ENCODE peak calls at places on chromosomes 11 and 22, in nine cellular contexts. One of them, this sample, is unnamed.

GRCh38 chr11:59173080-59173963 is 1.4 kb downstream of the DTX4 start:
- DNase-seq in NCI-H1105 treated with DMSO at 0.1 percent for 48 hours: no peak
- DNase-seq in kidney glomerular epithelial cell: peak; percentile 46
- DNase-seq in NCI-H510A: no peak
- DNase-seq in T-helper 22 cell: no peak
- DNase-seq in stimulated activated CD4-positive, alpha-beta T cell treated with anti-CD3 and anti-CD28 coated beads, Interleukin-2, amount 100 ng/mL, for 48 hours: no peak
- DNase-seq in B cell: peak; percentile 33
- DNase-seq in sciatic nerve: peak; percentile 67
- DNase-seq in omental fat pad: no peak
- DNase-seq in this sample: peak; percentile 30

GRCh38 chr22:49307870-49308269 is 519.8 kb downstream of the BRD1 start:
- DNase-seq in kidney glomerular epithelial cell: no peak
- DNase-seq in B cell: no peak
- DNase-seq in NCI-H510A: no peak
- DNase-seq in omental fat pad: no peak
- DNase-seq in stimulated activated CD4-positive, alpha-beta T cell treated with anti-CD3 and anti-CD28 coated beads, Interleukin-2, amount 100 ng/mL, for 48 hours: no peak
- DNase-seq in NCI-H1105 treated with DMSO at 0.1 percent for 48 hours: no peak
- DNase-seq in sciatic nerve: peak; percentile 48
- DNase-seq in T-helper 22 cell: no peak
- DNase-seq in this sample: no peak

GRCh38 chr11:44993971-44994705 is 43.5 kb upstream of the TP53I11 start:
- DNase-seq in sciatic nerve: no peak
- DNase-seq in NCI-H1105 treated with DMSO at 0.1 percent for 48 hours: no peak
- DNase-seq in B cell: no peak
- DNase-seq in T-helper 22 cell: no peak
- DNase-seq in omental fat pad: no peak
- DNase-seq in stimulated activated CD4-positive, alpha-beta T cell treated with anti-CD3 and anti-CD28 coated beads, Interleukin-2, amount 100 ng/mL, for 48 hours: no peak
- DNase-seq in kidney glomerular epithelial cell: no peak
- DNase-seq in NCI-H510A: no peak
- DNase-seq in this sample: no peak

GRCh38 chr11:10590516-10590915 is 22.1 kb upstream of the LYVE1 start:
- DNase-seq in sciatic nerve: no peak
- DNase-seq in omental fat pad: no peak
- DNase-seq in B cell: no peak
- DNase-seq in T-helper 22 cell: no peak
- DNase-seq in stimulated activated CD4-positive, alpha-beta T cell treated with anti-CD3 and anti-CD28 coated beads, Interleukin-2, amount 100 ng/mL, for 48 hours: no peak
- DNase-seq in NCI-H510A: no peak
- DNase-seq in NCI-H1105 treated with DMSO at 0.1 percent for 48 hours: no peak
- DNase-seq in kidney glomerular epithelial cell: no peak
- DNase-seq in this sample: no peak

GRCh38 chr11:77322926-77323590 is 21.6 kb upstream of the GDPD4 start:
- DNase-seq in NCI-H510A: no peak
- DNase-seq in omental fat pad: no peak
- DNase-seq in kidney glomerular epithelial cell: no peak
- DNase-seq in stimulated activated CD4-positive, alpha-beta T cell treated with anti-CD3 and anti-CD28 coated beads, Interleukin-2, amount 100 ng/mL, for 48 hours: no peak
- DNase-seq in B cell: no peak
- DNase-seq in NCI-H1105 treated with DMSO at 0.1 percent for 48 hours: no peak
- DNase-seq in sciatic nerve: no peak
- DNase-seq in T-helper 22 cell: no peak
- DNase-seq in this sample: peak; percentile 50

GRCh38 chr22:21936151-21936778 is 16.4 kb downstream of the PPM1F start:
- DNase-seq in NCI-H1105 treated with DMSO at 0.1 percent for 48 hours: no peak
- DNase-seq in stimulated activated CD4-positive, alpha-beta T cell treated with anti-CD3 and anti-CD28 coated beads, Interleukin-2, amount 100 ng/mL, for 48 hours: no peak
- DNase-seq in omental fat pad: no peak
- DNase-seq in NCI-H510A: no peak
- DNase-seq in kidney glomerular epithelial cell: no peak
- DNase-seq in T-helper 22 cell: no peak
- DNase-seq in B cell: peak; percentile 54
- DNase-seq in sciatic nerve: no peak
- DNase-seq in this sample: no peak

GRCh38 chr11:24478718-24479117 is 18.1 kb upstream of the LUZP2 start:
- DNase-seq in B cell: no peak
- DNase-seq in T-helper 22 cell: no peak
- DNase-seq in stimulated activated CD4-positive, alpha-beta T cell treated with anti-CD3 and anti-CD28 coated beads, Interleukin-2, amount 100 ng/mL, for 48 hours: no peak
- DNase-seq in omental fat pad: no peak
- DNase-seq in kidney glomerular epithelial cell: no peak
- DNase-seq in sciatic nerve: no peak
- DNase-seq in NCI-H510A: no peak
- DNase-seq in NCI-H1105 treated with DMSO at 0.1 percent for 48 hours: no peak
- DNase-seq in this sample: peak; percentile 22

GRCh38 chr11:119081682-119082081 is 3.0 kb upstream of the HMBS start:
- DNase-seq in stimulated activated CD4-positive, alpha-beta T cell treated with anti-CD3 and anti-CD28 coated beads, Interleukin-2, amount 100 ng/mL, for 48 hours: no peak
- DNase-seq in NCI-H510A: no peak
- DNase-seq in omental fat pad: no peak
- DNase-seq in B cell: no peak
- DNase-seq in sciatic nerve: no peak
- DNase-seq in kidney glomerular epithelial cell: no peak
- DNase-seq in T-helper 22 cell: no peak
- DNase-seq in NCI-H1105 treated with DMSO at 0.1 percent for 48 hours: no peak
- DNase-seq in this sample: no peak

GRCh38 chr11:129372609-129373488 is 2.8 kb upstream of the BARX2 start:
- DNase-seq in NCI-H510A: no peak
- DNase-seq in kidney glomerular epithelial cell: no peak
- DNase-seq in B cell: peak; percentile 39
- DNase-seq in stimulated activated CD4-positive, alpha-beta T cell treated with anti-CD3 and anti-CD28 coated beads, Interleukin-2, amount 100 ng/mL, for 48 hours: no peak
- DNase-seq in T-helper 22 cell: no peak
- DNase-seq in sciatic nerve: no peak
- DNase-seq in omental fat pad: no peak
- DNase-seq in NCI-H1105 treated with DMSO at 0.1 percent for 48 hours: no peak
- DNase-seq in this sample: no peak

GRCh38 chr11:25298450-25298849 is 801.6 kb downstream of the LUZP2 start:
- DNase-seq in T-helper 22 cell: no peak
- DNase-seq in NCI-H1105 treated with DMSO at 0.1 percent for 48 hours: no peak
- DNase-seq in omental fat pad: no peak
- DNase-seq in kidney glomerular epithelial cell: no peak
- DNase-seq in B cell: no peak
- DNase-seq in stimulated activated CD4-positive, alpha-beta T cell treated with anti-CD3 and anti-CD28 coated beads, Interleukin-2, amount 100 ng/mL, for 48 hours: no peak
- DNase-seq in NCI-H510A: no peak
- DNase-seq in sciatic nerve: no peak
- DNase-seq in this sample: no peak

GRCh38 chr11:32891657-32892354 is 805 bp upstream of the QSER1 start:
- DNase-seq in B cell: peak; percentile 75
- DNase-seq in T-helper 22 cell: no peak
- DNase-seq in sciatic nerve: no peak
- DNase-seq in stimulated activated CD4-positive, alpha-beta T cell treated with anti-CD3 and anti-CD28 coated beads, Interleukin-2, amount 100 ng/mL, for 48 hours: no peak
- DNase-seq in NCI-H1105 treated with DMSO at 0.1 percent for 48 hours: peak; percentile 74
- DNase-seq in NCI-H510A: no peak
- DNase-seq in kidney glomerular epithelial cell: peak; percentile 54
- DNase-seq in omental fat pad: no peak
- DNase-seq in this sample: peak; percentile 38

GRCh38 chr22:32378703-32379272 is 21.1 kb downstream of the RFPL3 start:
- DNase-seq in stimulated activated CD4-positive, alpha-beta T cell treated with anti-CD3 and anti-CD28 coated beads, Interleukin-2, amount 100 ng/mL, for 48 hours: no peak
- DNase-seq in B cell: no peak
- DNase-seq in sciatic nerve: no peak
- DNase-seq in NCI-H1105 treated with DMSO at 0.1 percent for 48 hours: no peak
- DNase-seq in kidney glomerular epithelial cell: peak; percentile 37
- DNase-seq in omental fat pad: no peak
- DNase-seq in T-helper 22 cell: no peak
- DNase-seq in NCI-H510A: no peak
- DNase-seq in this sample: peak; percentile 71

GRCh38 chr11:129023968-129024676 is 81.5 kb upstream of the TP53AIP1 start:
- DNase-seq in kidney glomerular epithelial cell: peak; percentile 42
- DNase-seq in omental fat pad: no peak
- DNase-seq in T-helper 22 cell: no peak
- DNase-seq in stimulated activated CD4-positive, alpha-beta T cell treated with anti-CD3 and anti-CD28 coated beads, Interleukin-2, amount 100 ng/mL, for 48 hours: no peak
- DNase-seq in NCI-H1105 treated with DMSO at 0.1 percent for 48 hours: no peak
- DNase-seq in NCI-H510A: peak; percentile 80
- DNase-seq in sciatic nerve: no peak
- DNase-seq in B cell: no peak
- DNase-seq in this sample: no peak

GRCh38 chr22:23180893-23181762 is 819 bp downstream of the BCR start:
- DNase-seq in T-helper 22 cell: no peak
- DNase-seq in NCI-H510A: no peak
- DNase-seq in B cell: peak; percentile 65
- DNase-seq in omental fat pad: no peak
- DNase-seq in sciatic nerve: no peak
- DNase-seq in NCI-H1105 treated with DMSO at 0.1 percent for 48 hours: peak; percentile 19
- DNase-seq in kidney glomerular epithelial cell: no peak
- DNase-seq in stimulated activated CD4-positive, alpha-beta T cell treated with anti-CD3 and anti-CD28 coated beads, Interleukin-2, amount 100 ng/mL, for 48 hours: no peak
- DNase-seq in this sample: peak; percentile 18

GRCh38 chr11:67255353-67255752 is 10.9 kb upstream of the GRK2 start:
- DNase-seq in NCI-H510A: no peak
- DNase-seq in kidney glomerular epithelial cell: no peak
- DNase-seq in T-helper 22 cell: no peak
- DNase-seq in stimulated activated CD4-positive, alpha-beta T cell treated with anti-CD3 and anti-CD28 coated beads, Interleukin-2, amount 100 ng/mL, for 48 hours: no peak
- DNase-seq in NCI-H1105 treated with DMSO at 0.1 percent for 48 hours: no peak
- DNase-seq in omental fat pad: no peak
- DNase-seq in sciatic nerve: peak; percentile 49
- DNase-seq in B cell: peak; percentile 17
- DNase-seq in this sample: no peak

GRCh38 chr11:113730887-113731726 is 25.0 kb upstream of the TMPRSS5 start:
- DNase-seq in stimulated activated CD4-positive, alpha-beta T cell treated with anti-CD3 and anti-CD28 coated beads, Interleukin-2, amount 100 ng/mL, for 48 hours: no peak
- DNase-seq in omental fat pad: no peak
- DNase-seq in kidney glomerular epithelial cell: peak; percentile 73
- DNase-seq in T-helper 22 cell: no peak
- DNase-seq in NCI-H510A: peak; percentile 5
- DNase-seq in B cell: no peak
- DNase-seq in NCI-H1105 treated with DMSO at 0.1 percent for 48 hours: peak; percentile 54
- DNase-seq in sciatic nerve: no peak
- DNase-seq in this sample: peak; percentile 66

GRCh38 chr11:14932447-14932846 is 39.7 kb downstream of the CALCA start:
- DNase-seq in kidney glomerular epithelial cell: no peak
- DNase-seq in stimulated activated CD4-positive, alpha-beta T cell treated with anti-CD3 and anti-CD28 coated beads, Interleukin-2, amount 100 ng/mL, for 48 hours: no peak
- DNase-seq in omental fat pad: no peak
- DNase-seq in sciatic nerve: no peak
- DNase-seq in T-helper 22 cell: no peak
- DNase-seq in NCI-H1105 treated with DMSO at 0.1 percent for 48 hours: no peak
- DNase-seq in NCI-H510A: no peak
- DNase-seq in B cell: no peak
- DNase-seq in this sample: no peak

GRCh38 chr11:74839971-74840370 is 91.3 kb downstream of the RNF169 start:
- DNase-seq in B cell: no peak
- DNase-seq in kidney glomerular epithelial cell: no peak
- DNase-seq in stimulated activated CD4-positive, alpha-beta T cell treated with anti-CD3 and anti-CD28 coated beads, Interleukin-2, amount 100 ng/mL, for 48 hours: no peak
- DNase-seq in sciatic nerve: no peak
- DNase-seq in NCI-H510A: no peak
- DNase-seq in NCI-H1105 treated with DMSO at 0.1 percent for 48 hours: no peak
- DNase-seq in omental fat pad: no peak
- DNase-seq in T-helper 22 cell: no peak
- DNase-seq in this sample: no peak

GRCh38 chr11:1194231-1194976 is 28.5 kb upstream of the MUC5B start:
- DNase-seq in NCI-H510A: no peak
- DNase-seq in stimulated activated CD4-positive, alpha-beta T cell treated with anti-CD3 and anti-CD28 coated beads, Interleukin-2, amount 100 ng/mL, for 48 hours: no peak
- DNase-seq in kidney glomerular epithelial cell: no peak
- DNase-seq in omental fat pad: no peak
- DNase-seq in sciatic nerve: peak; percentile 56
- DNase-seq in NCI-H1105 treated with DMSO at 0.1 percent for 48 hours: no peak
- DNase-seq in T-helper 22 cell: no peak
- DNase-seq in B cell: no peak
- DNase-seq in this sample: no peak

GRCh38 chr11:17979770-17980371 is 33.0 kb downstream of the SERGEF start:
- DNase-seq in NCI-H510A: no peak
- DNase-seq in T-helper 22 cell: no peak
- DNase-seq in sciatic nerve: no peak
- DNase-seq in stimulated activated CD4-positive, alpha-beta T cell treated with anti-CD3 and anti-CD28 coated beads, Interleukin-2, amount 100 ng/mL, for 48 hours: peak; percentile 16
- DNase-seq in omental fat pad: no peak
- DNase-seq in B cell: peak; percentile 44
- DNase-seq in kidney glomerular epithelial cell: peak; percentile 0
- DNase-seq in NCI-H1105 treated with DMSO at 0.1 percent for 48 hours: peak; percentile 67
- DNase-seq in this sample: peak; percentile 44

GRCh38 chr22:31603081-31603525 is 58.9 kb downstream of the PISD start:
- DNase-seq in stimulated activated CD4-positive, alpha-beta T cell treated with anti-CD3 and anti-CD28 coated beads, Interleukin-2, amount 100 ng/mL, for 48 hours: no peak
- DNase-seq in B cell: no peak
- DNase-seq in NCI-H1105 treated with DMSO at 0.1 percent for 48 hours: no peak
- DNase-seq in sciatic nerve: peak; percentile 15
- DNase-seq in kidney glomerular epithelial cell: peak; percentile 36
- DNase-seq in omental fat pad: no peak
- DNase-seq in NCI-H510A: no peak
- DNase-seq in T-helper 22 cell: no peak
- DNase-seq in this sample: no peak

GRCh38 chr11:33542921-33543320 is 157.7 kb downstream of the C11orf91 start:
- DNase-seq in stimulated activated CD4-positive, alpha-beta T cell treated with anti-CD3 and anti-CD28 coated beads, Interleukin-2, amount 100 ng/mL, for 48 hours: peak; percentile 38
- DNase-seq in NCI-H1105 treated with DMSO at 0.1 percent for 48 hours: peak; percentile 3
- DNase-seq in omental fat pad: no peak
- DNase-seq in T-helper 22 cell: no peak
- DNase-seq in sciatic nerve: no peak
- DNase-seq in kidney glomerular epithelial cell: peak; percentile 6
- DNase-seq in B cell: peak; percentile 48
- DNase-seq in NCI-H510A: no peak
- DNase-seq in this sample: peak; percentile 55

GRCh38 chr11:76698321-76699043 is 27.9 kb upstream of the LRRC32 start:
- DNase-seq in NCI-H510A: no peak
- DNase-seq in T-helper 22 cell: no peak
- DNase-seq in sciatic nerve: no peak
- DNase-seq in B cell: no peak
- DNase-seq in kidney glomerular epithelial cell: no peak
- DNase-seq in stimulated activated CD4-positive, alpha-beta T cell treated with anti-CD3 and anti-CD28 coated beads, Interleukin-2, amount 100 ng/mL, for 48 hours: no peak
- DNase-seq in omental fat pad: no peak
- DNase-seq in NCI-H1105 treated with DMSO at 0.1 percent for 48 hours: no peak
- DNase-seq in this sample: peak; percentile 53

GRCh38 chr11:35079581-35079980 is 59.4 kb upstream of the CD44 start:
- DNase-seq in NCI-H1105 treated with DMSO at 0.1 percent for 48 hours: no peak
- DNase-seq in B cell: no peak
- DNase-seq in omental fat pad: no peak
- DNase-seq in T-helper 22 cell: no peak
- DNase-seq in sciatic nerve: no peak
- DNase-seq in NCI-H510A: no peak
- DNase-seq in kidney glomerular epithelial cell: no peak
- DNase-seq in stimulated activated CD4-positive, alpha-beta T cell treated with anti-CD3 and anti-CD28 coated beads, Interleukin-2, amount 100 ng/mL, for 48 hours: no peak
- DNase-seq in this sample: no peak

GRCh38 chr11:113167599-113167998 is 146.8 kb upstream of the TTC12 start:
- DNase-seq in NCI-H510A: peak; percentile 7
- DNase-seq in omental fat pad: no peak
- DNase-seq in sciatic nerve: peak; percentile 66
- DNase-seq in B cell: no peak
- DNase-seq in NCI-H1105 treated with DMSO at 0.1 percent for 48 hours: no peak
- DNase-seq in stimulated activated CD4-positive, alpha-beta T cell treated with anti-CD3 and anti-CD28 coated beads, Interleukin-2, amount 100 ng/mL, for 48 hours: no peak
- DNase-seq in T-helper 22 cell: no peak
- DNase-seq in kidney glomerular epithelial cell: no peak
- DNase-seq in this sample: no peak

GRCh38 chr11:86718553-86718952 is 46.1 kb upstream of the ME3 start:
- DNase-seq in NCI-H510A: no peak
- DNase-seq in NCI-H1105 treated with DMSO at 0.1 percent for 48 hours: no peak
- DNase-seq in T-helper 22 cell: no peak
- DNase-seq in sciatic nerve: no peak
- DNase-seq in omental fat pad: no peak
- DNase-seq in B cell: no peak
- DNase-seq in kidney glomerular epithelial cell: no peak
- DNase-seq in stimulated activated CD4-positive, alpha-beta T cell treated with anti-CD3 and anti-CD28 coated beads, Interleukin-2, amount 100 ng/mL, for 48 hours: no peak
- DNase-seq in this sample: no peak

GRCh38 chr22:37639070-37639760 is at the start of gene SH3BP1:
- DNase-seq in kidney glomerular epithelial cell: no peak
- DNase-seq in T-helper 22 cell: peak; percentile 54
- DNase-seq in omental fat pad: no peak
- DNase-seq in stimulated activated CD4-positive, alpha-beta T cell treated with anti-CD3 and anti-CD28 coated beads, Interleukin-2, amount 100 ng/mL, for 48 hours: peak; percentile 34
- DNase-seq in B cell: peak; percentile 84
- DNase-seq in NCI-H1105 treated with DMSO at 0.1 percent for 48 hours: peak; percentile 18
- DNase-seq in sciatic nerve: no peak
- DNase-seq in NCI-H510A: no peak
- DNase-seq in this sample: peak; percentile 68

GRCh38 chr11:128246364-128247234 is 340.8 kb downstream of the ETS1 start:
- DNase-seq in T-helper 22 cell: no peak
- DNase-seq in kidney glomerular epithelial cell: no peak
- DNase-seq in stimulated activated CD4-positive, alpha-beta T cell treated with anti-CD3 and anti-CD28 coated beads, Interleukin-2, amount 100 ng/mL, for 48 hours: no peak
- DNase-seq in B cell: no peak
- DNase-seq in NCI-H1105 treated with DMSO at 0.1 percent for 48 hours: no peak
- DNase-seq in omental fat pad: no peak
- DNase-seq in sciatic nerve: no peak
- DNase-seq in NCI-H510A: no peak
- DNase-seq in this sample: no peak